ENCODE peak calls at places on chromosomes 11 and 22, in five cellular contexts. One of them, this sample, is unnamed.

GRCh38 chr11:74838188-74838587 is 89.5 kb downstream of the RNF169 start:
- DNase-seq in uterus: no peak
- DNase-seq in transverse colon: no peak
- DNase-seq in heart left ventricle: no peak
- DNase-seq in brain microvascular endothelial cell: no peak
- DNase-seq in this sample: no peak

GRCh38 chr22:20928573-20928967 is 11.4 kb downstream of the CRKL start:
- DNase-seq in uterus: no peak
- DNase-seq in transverse colon: no peak
- DNase-seq in heart left ventricle: no peak
- DNase-seq in brain microvascular endothelial cell: no peak
- DNase-seq in this sample: no peak

GRCh38 chr22:29820941-29821789 is 16.9 kb downstream of the ASCC2 start:
- DNase-seq in uterus: peak; percentile 37
- DNase-seq in transverse colon: peak; percentile 87
- DNase-seq in heart left ventricle: peak; percentile 80
- DNase-seq in brain microvascular endothelial cell: peak; percentile 100
- DNase-seq in this sample: peak; percentile 99

GRCh38 chr11:14029971-14030531 is 67.5 kb downstream of the SPON1 start:
- DNase-seq in uterus: peak; percentile 46
- DNase-seq in transverse colon: peak; percentile 50
- DNase-seq in heart left ventricle: peak; percentile 71
- DNase-seq in brain microvascular endothelial cell: peak; percentile 24
- DNase-seq in this sample: peak; percentile 76

GRCh38 chr11:35491231-35491871 is 34.1 kb downstream of the PAMR1 start:
- DNase-seq in uterus: no peak
- DNase-seq in transverse colon: no peak
- DNase-seq in heart left ventricle: no peak
- DNase-seq in brain microvascular endothelial cell: peak; percentile 85
- DNase-seq in this sample: no peak

GRCh38 chr22:19108807-19109197 is 13.4 kb downstream of the DGCR2 start:
- DNase-seq in uterus: no peak
- DNase-seq in transverse colon: no peak
- DNase-seq in heart left ventricle: no peak
- DNase-seq in brain microvascular endothelial cell: no peak
- DNase-seq in this sample: no peak

GRCh38 chr11:118819687-118820086 is 28.7 kb upstream of the DDX6 start:
- DNase-seq in uterus: no peak
- DNase-seq in transverse colon: no peak
- DNase-seq in heart left ventricle: no peak
- DNase-seq in brain microvascular endothelial cell: no peak
- DNase-seq in this sample: no peak

GRCh38 chr11:65685981-65686380 is 23.3 kb upstream of the RELA start:
- DNase-seq in uterus: no peak
- DNase-seq in transverse colon: no peak
- DNase-seq in heart left ventricle: no peak
- DNase-seq in brain microvascular endothelial cell: no peak
- DNase-seq in this sample: no peak

GRCh38 chr22:42289671-42290269 is 19.3 kb upstream of the TCF20 start:
- DNase-seq in uterus: no peak
- DNase-seq in transverse colon: no peak
- DNase-seq in heart left ventricle: no peak
- DNase-seq in brain microvascular endothelial cell: no peak
- DNase-seq in this sample: no peak

GRCh38 chr22:41898645-41899044 is 16.2 kb downstream of the SHISA8 start:
- DNase-seq in uterus: no peak
- DNase-seq in transverse colon: no peak
- DNase-seq in heart left ventricle: no peak
- DNase-seq in brain microvascular endothelial cell: no peak
- DNase-seq in this sample: no peak

GRCh38 chr11:126676536-126676935 is 321.1 kb downstream of the ST3GAL4 start:
- DNase-seq in uterus: no peak
- DNase-seq in transverse colon: no peak
- DNase-seq in heart left ventricle: no peak
- DNase-seq in brain microvascular endothelial cell: no peak
- DNase-seq in this sample: no peak
- H3K27me3 ChIP-seq in uterus: no peaks in the 10 kb centered on the region
- H3K27me3 ChIP-seq in transverse colon: no peaks in the 10 kb centered on the region
- H3K27me3 ChIP-seq in heart left ventricle: no peaks in the 10 kb centered on the region
- H3K27me3 ChIP-seq in brain microvascular endothelial cell: no peaks in the 10 kb centered on the region
- H3K27me3 ChIP-seq in this sample: no peaks in the 10 kb centered on the region

GRCh38 chr11:124875943-124876817 is 10.9 kb downstream of the ROBO3 start:
- DNase-seq in uterus: peak; percentile 91
- DNase-seq in transverse colon: peak; percentile 84
- DNase-seq in heart left ventricle: peak; percentile 89
- DNase-seq in brain microvascular endothelial cell: peak; percentile 90
- DNase-seq in this sample: peak; percentile 94
- H3K27ac ChIP-seq in uterus: peak overlapping the region; percentile 89
- H3K27ac ChIP-seq in transverse colon: peak overlapping the region; percentile 86
- H3K27ac ChIP-seq in heart left ventricle: peak overlapping the region; percentile 85
- H3K27ac ChIP-seq in brain microvascular endothelial cell: peak overlapping the region; percentile 88
- H3K27ac ChIP-seq in this sample: peak overlapping the region; percentile 82

GRCh38 chr11:2797181-2797711 is 88.3 kb downstream of the CDKN1C start:
- DNase-seq in uterus: peak; percentile 11
- DNase-seq in transverse colon: peak; percentile 5
- DNase-seq in heart left ventricle: peak; percentile 3
- DNase-seq in brain microvascular endothelial cell: no peak
- DNase-seq in this sample: peak; percentile 47
- H3K27me3 ChIP-seq in uterus: no peaks in the 10 kb centered on the region
- H3K27me3 ChIP-seq in transverse colon: no peaks in the 10 kb centered on the region
- H3K27me3 ChIP-seq in heart left ventricle: no peaks in the 10 kb centered on the region
- H3K27me3 ChIP-seq in brain microvascular endothelial cell: peaks cover 11% of the 10 kb centered on the region
- H3K27me3 ChIP-seq in this sample: no peaks in the 10 kb centered on the region

DNA sequence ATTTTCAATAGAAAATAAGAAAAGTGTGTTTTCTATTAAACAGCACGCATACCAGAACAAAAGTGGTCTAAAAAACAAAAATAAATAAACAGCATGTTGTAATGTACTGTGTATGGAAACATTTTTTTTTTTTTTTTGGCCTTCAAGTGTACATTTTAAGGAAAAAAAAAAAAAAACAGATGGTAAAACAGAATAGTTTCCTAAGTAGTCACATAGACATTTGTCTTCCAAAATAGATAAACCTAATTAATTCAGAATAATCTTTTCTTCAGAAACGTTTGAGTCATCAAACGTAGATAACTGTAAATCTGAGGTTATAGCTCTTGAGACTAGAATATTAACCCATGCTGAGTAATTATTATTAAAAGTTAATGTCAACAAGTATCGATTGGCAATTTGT is 396 bp upstream of the CFAP300 start:
- DNase-seq in uterus: no peak
- DNase-seq in transverse colon: no peak
- DNase-seq in heart left ventricle: no peak
- DNase-seq in brain microvascular endothelial cell: no peak
- DNase-seq in this sample: no peak
- H3K27ac ChIP-seq in uterus: peak overlapping the region; percentile 88
- H3K27ac ChIP-seq in transverse colon: peak overlapping the region; percentile 68
- H3K27ac ChIP-seq in heart left ventricle: no peak overlapping the region
- H3K27ac ChIP-seq in brain microvascular endothelial cell: peak overlapping the region; percentile 66
- H3K27ac ChIP-seq in this sample: peak overlapping the region; percentile 66

This sample was measured in right atrium auricular region.